ENCODE peak calls at places on chromosomes 1 and 21, in eight cellular contexts. F, X, Z, D, Y, L, I and V are unnamed samples.

GRCh38 chr1:53321366-53321765 is 6.5 kb downstream of the LRP8 start:
- DNase-seq in Z (no peak), I (no peak), Y (peak; percentile 66), D (no peak), F (no peak), X (no peak), L (no peak), V (peak; percentile 59)

GRCh38 chr1:47978486-47978885 is 18.7 kb downstream of the TRABD2B start:
- DNase-seq in X (no peak), I (no peak), Y (no peak), Z (peak; percentile 7), L (peak; percentile 38), F (no peak), D (no peak), V (no peak)

GRCh38 chr1:115782571-115783281 is 14.2 kb upstream of the CASQ2 start:
- DNase-seq in X (no peak), Z (peak; percentile 97), I (no peak), D (no peak), Y (no peak), F (no peak), L (no peak), V (no peak)

GRCh38 chr1:198018529-198018928 is 101.4 kb downstream of the LHX9 start:
- DNase-seq in I (no peak), Y (no peak), X (no peak), Z (peak; percentile 79), L (no peak), D (no peak), F (no peak), V (peak; percentile 48)

GRCh38 chr21:31133243-31133830 is 95.1 kb upstream of the KRTAP19-8 start:
- DNase-seq in L (no peak), I (no peak), X (no peak), F (no peak), Z (no peak), Y (no peak), D (no peak), V (peak; percentile 63)

GRCh38 chr21:16770279-16770678 is 742.6 kb upstream of the CXADR start:
- DNase-seq in D (no peak), Y (no peak), F (no peak), I (no peak), Z (peak; percentile 31), L (no peak), X (no peak), V (no peak)

GRCh38 chr1:6688757-6689156 is 12.9 kb downstream of the DNAJC11 start:
- DNase-seq in Y (no peak), D (no peak), I (no peak), F (no peak), X (no peak), L (no peak), Z (no peak), V (no peak)

GRCh38 chr1:114956570-114956969 is 73.1 kb upstream of the TSHB start:
- DNase-seq in Z (peak; percentile 3), Y (peak; percentile 37), D (no peak), F (no peak), I (no peak), X (no peak), L (no peak), V (no peak)

GRCh38 chr1:148264374-148265276 is 112.5 kb upstream of the NBPF11 start:
- DNase-seq in I (no peak), Z (peak; percentile 35), D (no peak), L (no peak), F (peak; percentile 21), Y (peak; percentile 20), X (no peak), V (peak; percentile 83)

GRCh38 chr1:16324456-16324890 is 27.8 kb downstream of the FBXO42 start:
- DNase-seq in L (no peak), I (no peak), D (peak; percentile 18), Z (peak; percentile 87), F (peak; percentile 34), Y (no peak), X (peak; percentile 9), V (no peak)

GRCh38 chr1:147515046-147515869 is 26.0 kb upstream of the BCL9 start:
- DNase-seq in L (no peak), I (no peak), F (no peak), Z (peak; percentile 85), Y (no peak), D (peak; percentile 49), X (no peak), V (no peak)

GRCh38 chr1:236515443-236515958 is 8.3 kb upstream of the LGALS8 start:
- DNase-seq in D (peak; percentile 60), F (no peak), I (peak; percentile 42), X (no peak), Z (no peak), L (no peak), Y (no peak), V (no peak)

GRCh38 chr1:203289281-203289981 is 15.9 kb upstream of the BTG2 start:
- DNase-seq in Y (no peak), Z (no peak), X (no peak), L (peak; percentile 77), F (peak; percentile 64), D (peak; percentile 41), I (peak; percentile 47), V (no peak)

GRCh38 chr1:182617734-182618288 is 13.6 kb upstream of the RGS16 start:
- DNase-seq in Y (no peak), I (no peak), L (no peak), Z (peak; percentile 52), X (no peak), F (no peak), D (no peak), V (no peak)

GRCh38 chr1:54326577-54327385 is 79.4 kb downstream of the SSBP3 start:
- DNase-seq in L (no peak), I (no peak), F (no peak), X (no peak), Z (no peak), Y (no peak), D (no peak), V (no peak)

GRCh38 chr1:74811421-74812179 is 78.6 kb downstream of the TYW3 start:
- DNase-seq in F (no peak), I (no peak), L (peak; percentile 27), X (no peak), Y (peak; percentile 18), Z (no peak), D (no peak), V (peak; percentile 16)

GRCh38 chr1:13760340-13760739 is 60.4 kb downstream of the PRDM2 start:
- DNase-seq in F (no peak), X (no peak), D (no peak), I (no peak), L (no peak), Z (no peak), Y (no peak), V (no peak)

GRCh38 chr1:206716519-206717236 is 32.0 kb downstream of the MAPKAPK2 start:
- DNase-seq in I (no peak), Y (no peak), F (peak; percentile 17), Z (no peak), L (no peak), D (no peak), X (no peak), V (no peak)
- H3K4me1 ChIP-seq in I (peaks cover 41% of the 10 kb centered on the region), Y (peaks cover 54% of the 10 kb centered on the region), F (peaks cover 96% of the 10 kb centered on the region), Z (peaks cover 56% of the 10 kb centered on the region), L (peaks cover 39% of the 10 kb centered on the region), D (peaks cover 64% of the 10 kb centered on the region), X (peaks cover 97% of the 10 kb centered on the region), V (peaks cover 9% of the 10 kb centered on the region)

GRCh38 chr21:42766756-42767560 is 112.4 kb downstream of the WDR4 start:
- DNase-seq in I (no peak), Y (no peak), Z (no peak), L (no peak), X (no peak), D (no peak), F (no peak), V (peak; percentile 8)

GRCh38 chr21:42769183-42769819 is 110.0 kb downstream of the WDR4 start:
- DNase-seq in L (no peak), X (no peak), Y (no peak), Z (no peak), I (no peak), D (no peak), F (no peak), V (no peak)

GRCh38 chr21:42768324-42769121 is 110.8 kb downstream of the WDR4 start:
- DNase-seq in L (no peak), Y (no peak), D (no peak), Z (no peak), X (no peak), F (no peak), I (no peak), V (no peak)

GRCh38 chr21:42765656-42766055 is 112.2 kb downstream of the PDE9A start:
- DNase-seq in L (no peak), Z (no peak), X (no peak), Y (no peak), I (no peak), D (no peak), F (no peak), V (no peak)

GRCh38 chr21:42767561-42767835 is 111.8 kb downstream of the WDR4 start:
- DNase-seq in L (no peak), F (no peak), D (no peak), I (no peak), X (no peak), Y (no peak), Z (no peak), V (peak; percentile 9)
- H3K4me3 ChIP-seq in L (no peak overlapping the region), F (no peak overlapping the region), D (no peak overlapping the region), I (no peak overlapping the region), X (no peak overlapping the region), Y (no peak overlapping the region), Z (no peak overlapping the region), V (no peak overlapping the region)

GRCh38 chr1:225412301-225412700 is 15.5 kb downstream of the LBR start:
- DNase-seq in L (no peak), Z (no peak), D (no peak), Y (no peak), X (no peak), I (no peak), F (no peak), V (no peak)
- H3K4me1 ChIP-seq in L (peaks cover 21% of the 10 kb centered on the region), Z (no peaks in the 10 kb centered on the region), D (peaks cover 46% of the 10 kb centered on the region), Y (no peaks in the 10 kb centered on the region), X (no peaks in the 10 kb centered on the region), I (peaks cover 17% of the 10 kb centered on the region), F (no peaks in the 10 kb centered on the region), V (peaks cover 21% of the 10 kb centered on the region)

GRCh38 chr1:201169203-201169602 is 14.9 kb upstream of the TMEM9 start:
- DNase-seq in I (no peak), D (no peak), Z (no peak), L (no peak), X (no peak), Y (no peak), F (no peak), V (no peak)

GRCh38 chr1:201170533-201171062 is 16.3 kb upstream of the TMEM9 start:
- DNase-seq in Z (peak; percentile 97), Y (peak; percentile 94), D (peak; percentile 99), F (peak; percentile 97), I (peak; percentile 98), X (peak; percentile 95), L (peak; percentile 97), V (peak; percentile 96)

GRCh38 chr1:201172336-201172735 is 18.1 kb upstream of the TMEM9 start:
- DNase-seq in D (peak; percentile 24), Y (peak; percentile 43), X (no peak), Z (no peak), L (no peak), I (no peak), F (no peak), V (no peak)

GRCh38 chr1:201171063-201172036 is 17.1 kb upstream of the TMEM9 start:
- DNase-seq in Z (peak; percentile 67), F (peak; percentile 42), X (peak; percentile 24), L (peak; percentile 45), Y (peak; percentile 78), I (peak; percentile 71), D (peak; percentile 73), V (peak; percentile 54)

GRCh38 chr1:201169971-201170532 is 15.8 kb upstream of the TMEM9 start:
- DNase-seq in X (no peak), D (no peak), Z (peak; percentile 3), L (no peak), I (no peak), Y (peak; percentile 11), F (no peak), V (no peak)
- H3K4me3 ChIP-seq in X (peak overlapping the region; percentile 75), D (no peak overlapping the region), Z (peak overlapping the region; percentile 83), L (peak overlapping the region; percentile 60), I (peak overlapping the region; percentile 2), Y (no peak overlapping the region), F (peak overlapping the region; percentile 60), V (peak overlapping the region; percentile 82)